ENCODE peak calls at places on chromosomes 13 and 19, in six cellular contexts. M is GM23338, N is Panc1, F is A549, C is K562, K is SK-N-SH. B is an unnamed sample.

GRCh38 chr19:11659612-11660011 is 62.3 kb downstream of the ZNF627 start:
- DNase-seq in K (peak), F (no peak), N (no peak), M (peak), C (peak), B (no peak)

GRCh38 chr19:45152504-45153338 is 8.1 kb downstream of the NKPD1 start:
- DNase-seq in M (peak), K (peak), F (no peak), N (no peak), C (no peak), B (no peak)

GRCh38 chr13:104779311-104779710 is 1713.1 kb upstream of the SLC10A2 start:
- DNase-seq in K (no peak), M (peak), N (no peak), C (no peak), F (no peak), B (no peak)

GRCh38 chr19:35986664-35987570 is 8.1 kb upstream of the SDHAF1 start:
- DNase-seq in K (peak), F (peak), M (peak), N (no peak), C (no peak), B (peak)

GRCh38 chr19:923551-924211 is 2.2 kb upstream of the ARID3A start:
- DNase-seq in M (no peak), C (no peak), K (peak), N (no peak), F (no peak), B (no peak)

GRCh38 chr19:13906525-13906904 is 514 bp downstream of the CC2D1A start:
- DNase-seq in N (no peak), F (no peak), M (peak), C (peak), K (peak), B (no peak)

GRCh38 chr13:21608961-21609360 is 5.0 kb upstream of the MICU2 start:
- DNase-seq in F (no peak), M (no peak), K (no peak), C (no peak), N (no peak), B (no peak)

GRCh38 chr13:87498681-87499080 is 172.5 kb upstream of the SLITRK5 start:
- DNase-seq in N (no peak), K (no peak), C (no peak), M (peak), F (no peak), B (no peak)

GRCh38 chr13:25018729-25019115 is 77.2 kb upstream of the PABPC3 start:
- DNase-seq in C (no peak), K (no peak), N (no peak), M (peak), F (no peak), B (no peak)

GRCh38 chr19:1255186-1256161 is 7.1 kb downstream of the MIDN start:
- DNase-seq in C (no peak), M (no peak), F (no peak), N (no peak), K (no peak), B (no peak)

GRCh38 chr13:99227909-99228688 is 27.4 kb downstream of the UBAC2 start:
- DNase-seq in C (no peak), M (no peak), F (no peak), N (no peak), K (no peak), B (peak)

GRCh38 chr13:23323946-23324709 is 109.4 kb downstream of the SACS start:
- DNase-seq in K (no peak), F (no peak), C (no peak), N (no peak), M (peak), B (no peak)

GRCh38 chr13:27599845-27600553 is 20.3 kb downstream of the LNX2 start:
- DNase-seq in M (peak), N (no peak), F (no peak), K (peak), C (peak), B (no peak)

GRCh38 chr13:100125946-100126345 is 37.1 kb downstream of the PCCA start:
- DNase-seq in K (no peak), M (no peak), N (no peak), C (no peak), F (no peak), B (no peak)

GRCh38 chr13:23855360-23855759 is 33.8 kb downstream of the MIPEP start:
- DNase-seq in N (no peak), F (no peak), M (no peak), K (no peak), C (no peak), B (no peak)

GRCh38 chr13:34103854-34104253 is 285.9 kb downstream of the RFC3 start:
- DNase-seq in M (no peak), N (no peak), K (no peak), C (no peak), F (no peak), B (no peak)

GRCh38 chr19:1163934-1164683 is 10.0 kb downstream of the SBNO2 start:
- DNase-seq in F (no peak), N (no peak), K (no peak), C (no peak), M (no peak), B (no peak)

GRCh38 chr19:56333506-56333905 is 18.9 kb upstream of the ZSCAN5A start:
- DNase-seq in F (peak), K (peak), C (peak), M (peak), N (no peak), B (peak)

GRCh38 chr19:29001922-29002247 is 211.1 kb downstream of the UQCRFS1 start:
- DNase-seq in F (no peak), M (no peak), N (no peak), K (no peak), C (no peak), B (no peak)

GRCh38 chr13:68927387-68928026 is 1180.1 kb upstream of the ATXN8OS start:
- DNase-seq in C (no peak), K (peak), M (peak), F (no peak), N (peak), B (no peak)

GRCh38 chr13:23500858-23501257 is 67.4 kb upstream of the SACS start:
- DNase-seq in C (no peak), F (no peak), K (no peak), M (no peak), N (no peak), B (no peak)

GRCh38 chr13:101627556-101627943 is 175.1 kb downstream of the ITGBL1 start:
- DNase-seq in N (no peak), C (no peak), K (no peak), F (no peak), M (no peak), B (no peak)

GRCh38 chr13:49690133-49690989 is 925 bp downstream of the EBPL start:
- DNase-seq in N (no peak), C (peak), M (no peak), F (peak), K (peak), B (peak)

GRCh38 chr19:55105237-55105636 is 12.2 kb downstream of the PPP1R12C start:
- DNase-seq in M (no peak), K (no peak), F (no peak), C (no peak), N (no peak), B (no peak)

GRCh38 chr13:51682691-51683090 is 98.4 kb downstream of the WDFY2 start:
- DNase-seq in F (no peak), K (no peak), M (no peak), N (no peak), C (no peak), B (no peak)

GRCh38 chr19:39941615-39942507 is 7.4 kb upstream of the FCGBP start:
- DNase-seq in K (no peak), C (no peak), F (no peak), N (no peak), M (no peak), B (peak)

GRCh38 chr19:780935-781334 is 16.3 kb upstream of the PTBP1 start:
- DNase-seq in M (no peak), K (no peak), N (no peak), F (no peak), C (no peak), B (no peak)

GRCh38 chr13:99351772-99352171 is 44.6 kb upstream of the GPR183 start:
- DNase-seq in C (no peak), K (no peak), N (no peak), M (no peak), F (no peak), B (no peak)

GRCh38 chr13:84455143-84455905 is 573.0 kb upstream of the SLITRK1 start:
- DNase-seq in K (peak), N (no peak), F (no peak), C (no peak), M (peak), B (no peak)

GRCh38 chr13:33158271-33158670 is 127.3 kb downstream of the STARD13 start:
- DNase-seq in F (no peak), C (no peak), N (no peak), K (no peak), M (no peak), B (no peak)

DNA sequence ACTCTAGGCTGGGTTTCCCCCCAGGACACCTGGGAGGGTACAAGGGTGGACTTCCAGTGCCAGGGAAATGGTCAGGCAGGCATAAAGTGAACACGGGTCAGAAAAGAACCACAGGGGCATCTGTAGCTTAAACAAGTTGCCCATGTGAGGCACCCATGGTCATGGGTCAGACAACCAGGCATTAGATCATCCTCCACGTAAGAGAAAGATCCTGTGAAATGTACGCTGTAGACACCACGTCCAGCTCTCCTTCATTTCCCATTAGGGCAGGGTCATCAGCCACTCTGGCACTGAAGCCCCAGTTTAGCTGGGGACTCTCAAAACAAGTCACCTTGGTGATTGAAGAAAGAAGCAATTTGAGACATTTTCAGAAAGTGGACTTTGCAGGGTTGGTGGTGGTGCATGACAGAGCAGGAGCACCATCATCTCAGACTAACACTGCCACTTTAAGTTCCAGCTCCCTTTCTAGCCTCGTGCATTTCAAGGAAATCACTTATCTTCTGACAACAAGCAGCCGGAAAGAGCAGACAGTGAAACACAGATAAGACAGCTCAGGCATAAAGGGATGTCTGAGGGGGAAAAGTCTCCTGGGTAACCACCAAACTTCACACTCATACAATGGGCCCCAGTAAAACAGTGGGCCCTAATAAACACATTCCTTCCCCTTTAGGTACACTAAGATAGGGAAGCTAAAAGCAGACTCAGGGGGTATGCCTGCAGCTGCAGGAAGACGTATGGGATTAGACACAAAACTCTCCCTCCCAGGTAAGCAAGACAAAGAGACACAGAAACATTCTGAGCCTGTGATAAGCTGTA is 16.1 kb upstream of the SIGLEC6 start:
- DNase-seq in M (no peak), F (no peak), C (peak), N (no peak), K (no peak), B (no peak)
- TF ChIP-seq REST in M (no peak), F (no peak), C (no peak), N (no peak), K (no peak), B (no peak)

DNA sequence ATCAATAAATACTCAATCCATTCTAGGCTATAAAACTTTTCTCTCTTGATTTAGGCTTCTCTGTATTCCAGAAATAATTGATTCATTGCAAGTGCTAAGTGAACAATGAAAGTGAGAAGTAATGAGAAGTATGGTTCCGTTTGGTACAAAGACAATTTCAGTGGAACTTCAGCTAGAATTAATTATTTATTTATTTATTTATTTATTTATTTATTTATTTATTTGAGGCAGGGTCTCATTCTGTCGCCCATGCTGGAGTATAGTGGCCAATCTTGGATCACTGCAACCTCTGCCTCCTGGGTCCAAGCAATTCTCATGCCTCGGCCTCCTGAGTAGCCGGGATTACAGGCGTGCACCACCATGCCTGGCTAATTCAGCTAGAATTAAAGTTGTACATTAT is 262.1 kb downstream of the B3GLCT start:
- DNase-seq in N (no peak), C (no peak), K (no peak), M (no peak), F (no peak), B (no peak)
- TF ChIP-seq REST in N (no peak), C (no peak), K (no peak), M (no peak), F (no peak), B (no peak)

GRCh38 chr19:4730740-4731171 is 7.1 kb upstream of the DPP9 start:
- DNase-seq in C (peak), N (no peak), K (peak), F (peak), M (peak), B (no peak)
- TF ChIP-seq REST in C (no peak), N (no peak), K (no peak), F (no peak), M (no peak), B (no peak)

GRCh38 chr13:44906758-44907157 is 82.5 kb downstream of the NUFIP1 start:
- DNase-seq in N (no peak), K (no peak), F (no peak), M (no peak), C (no peak), B (no peak)

GRCh38 chr13:44902793-44903192 is 86.5 kb downstream of the NUFIP1 start:
- DNase-seq in F (no peak), M (no peak), K (no peak), N (no peak), C (no peak), B (no peak)

GRCh38 chr13:44906230-44906629 is 83.0 kb downstream of the NUFIP1 start:
- DNase-seq in M (no peak), F (no peak), N (no peak), C (no peak), K (no peak), B (no peak)

GRCh38 chr13:44903596-44903995 is 85.7 kb downstream of the NUFIP1 start:
- DNase-seq in F (no peak), N (no peak), C (no peak), K (no peak), M (no peak), B (no peak)

DNA sequence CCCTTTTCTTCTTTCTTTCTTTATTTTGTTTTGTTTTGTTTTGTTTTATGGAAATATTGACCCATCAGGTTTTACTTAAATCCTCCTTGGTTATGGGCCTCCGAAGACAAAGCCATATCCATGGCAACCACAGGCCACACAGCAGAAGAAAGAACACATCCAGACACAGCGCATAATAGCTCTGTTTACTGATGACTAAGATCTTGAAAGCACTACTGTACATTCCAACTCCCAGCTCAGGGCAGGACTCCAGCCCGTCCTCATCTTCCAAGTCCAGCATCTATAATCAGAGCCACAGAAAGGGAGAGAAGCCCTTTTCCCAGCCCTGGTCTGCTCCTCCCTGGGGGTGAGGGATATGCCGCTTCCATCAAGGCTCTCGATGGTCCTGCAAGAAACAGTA is 84.3 kb downstream of the NUFIP1 start:
- DNase-seq in M (no peak), F (peak), N (no peak), C (no peak), K (no peak), B (no peak)
- TF ChIP-seq REST in M (no peak), F (no peak), N (no peak), C (no peak), K (no peak), B (no peak)

GRCh38 chr19:17862711-17863519 is 3.2 kb downstream of the RPL18A start:
- DNase-seq in M (no peak), N (no peak), F (no peak), K (no peak), C (no peak), B (no peak)

GRCh38 chr19:17861542-17862402 is 2.1 kb downstream of the RPL18A start:
- DNase-seq in N (no peak), K (no peak), C (no peak), F (no peak), M (no peak), B (no peak)

GRCh38 chr19:17859533-17860330 is at the start of gene RPL18A:
- DNase-seq in K (peak), F (peak), M (peak), N (peak), C (peak), B (peak)

GRCh38 chr19:17860993-17861360 is 1.3 kb downstream of the RPL18A start:
- DNase-seq in C (no peak), K (no peak), M (no peak), F (no peak), N (no peak), B (no peak)

GRCh38 chr19:17860331-17860992 is 752 bp downstream of the RPL18A start:
- DNase-seq in N (no peak), K (no peak), C (no peak), M (no peak), F (no peak), B (no peak)
- TF ChIP-seq REST in N (no peak), K (no peak), C (no peak), M (no peak), F (no peak), B (no peak)

B was measured in HL-60.